ENCODE peak calls at places on chromosomes 12 and 14, in four cellular contexts. One of them, this sample, is unnamed.

GRCh38 chr12:117526756-117527479 is 165.5 kb upstream of the NOS1 start:
- DNase-seq in BJ: no peak
- DNase-seq in kidney: peak
- DNase-seq in AG10803: no peak
- DNase-seq in this sample: no peak

GRCh38 chr14:99730876-99731351 is 46.8 kb downstream of the CYP46A1 start:
- DNase-seq in BJ: no peak
- DNase-seq in kidney: peak
- DNase-seq in AG10803: no peak
- DNase-seq in this sample: peak

GRCh38 chr12:38350342-38351181 is 34.0 kb downstream of the ALG10B start:
- DNase-seq in BJ: no peak
- DNase-seq in kidney: no peak
- DNase-seq in AG10803: no peak
- DNase-seq in this sample: no peak

GRCh38 chr12:52197371-52198231 is 5.8 kb upstream of the KRT80 start:
- DNase-seq in BJ: no peak
- DNase-seq in kidney: peak
- DNase-seq in AG10803: peak
- DNase-seq in this sample: no peak

GRCh38 chr12:85509857-85510256 is 229.8 kb downstream of the ALX1 start:
- DNase-seq in BJ: no peak
- DNase-seq in kidney: no peak
- DNase-seq in AG10803: no peak
- DNase-seq in this sample: no peak

GRCh38 chr12:132066345-132066685 is 77.8 kb downstream of the DDX51 start:
- DNase-seq in BJ: no peak
- DNase-seq in kidney: no peak
- DNase-seq in AG10803: no peak
- DNase-seq in this sample: peak

GRCh38 chr12:12722351-12723146 is 5.4 kb downstream of the CDKN1B start:
- DNase-seq in BJ: no peak
- DNase-seq in kidney: no peak
- DNase-seq in AG10803: no peak
- DNase-seq in this sample: no peak

GRCh38 chr14:27528328-27528727 is 930.5 kb upstream of the NOVA1 start:
- DNase-seq in BJ: no peak
- DNase-seq in kidney: no peak
- DNase-seq in AG10803: peak
- DNase-seq in this sample: no peak

GRCh38 chr12:62382526-62382925 is 84.1 kb upstream of the MON2 start:
- DNase-seq in BJ: no peak
- DNase-seq in kidney: no peak
- DNase-seq in AG10803: no peak
- DNase-seq in this sample: no peak

GRCh38 chr12:65536876-65537661 is 258.6 kb downstream of the MSRB3 start:
- DNase-seq in BJ: peak
- DNase-seq in kidney: peak
- DNase-seq in AG10803: peak
- DNase-seq in this sample: no peak

GRCh38 chr12:76866146-76866545 is 12.7 kb downstream of the CSRP2 start:
- DNase-seq in BJ: no peak
- DNase-seq in kidney: no peak
- DNase-seq in AG10803: peak
- DNase-seq in this sample: no peak

GRCh38 chr14:92456215-92457017 is 57.2 kb upstream of the RIN3 start:
- DNase-seq in BJ: no peak
- DNase-seq in kidney: no peak
- DNase-seq in AG10803: peak
- DNase-seq in this sample: peak

GRCh38 chr14:50191499-50191898 is 39.9 kb downstream of the SOS2 start:
- DNase-seq in BJ: no peak
- DNase-seq in kidney: no peak
- DNase-seq in AG10803: no peak
- DNase-seq in this sample: no peak

GRCh38 chr14:77721437-77721836 is 13.5 kb downstream of the SLIRP start:
- DNase-seq in BJ: no peak
- DNase-seq in kidney: no peak
- DNase-seq in AG10803: no peak
- DNase-seq in this sample: no peak

GRCh38 chr14:58899317-58899713 is 261.6 kb downstream of the DACT1 start:
- DNase-seq in BJ: peak
- DNase-seq in kidney: no peak
- DNase-seq in AG10803: peak
- DNase-seq in this sample: no peak

GRCh38 chr12:112176321-112177010 is 51.1 kb downstream of the TRAFD1 start:
- DNase-seq in BJ: no peak
- DNase-seq in kidney: peak
- DNase-seq in AG10803: no peak
- DNase-seq in this sample: peak

GRCh38 chr14:67413806-67414769 is 2.1 kb upstream of the PLEK2 start:
- DNase-seq in BJ: peak
- DNase-seq in kidney: no peak
- DNase-seq in AG10803: peak
- DNase-seq in this sample: no peak

GRCh38 chr12:75528692-75529091 is 17.3 kb upstream of the KRR1 start:
- DNase-seq in BJ: no peak
- DNase-seq in kidney: no peak
- DNase-seq in AG10803: no peak
- DNase-seq in this sample: no peak

GRCh38 chr14:69999246-69999645 is 120.0 kb downstream of the SMOC1 start:
- DNase-seq in BJ: no peak
- DNase-seq in kidney: peak
- DNase-seq in AG10803: no peak
- DNase-seq in this sample: no peak

GRCh38 chr14:58533417-58533816 is 104.3 kb upstream of the DACT1 start:
- DNase-seq in BJ: no peak
- DNase-seq in kidney: no peak
- DNase-seq in AG10803: peak
- DNase-seq in this sample: no peak

GRCh38 chr12:80607361-80608135 is 99.9 kb upstream of the MYF6 start:
- DNase-seq in BJ: no peak
- DNase-seq in kidney: no peak
- DNase-seq in AG10803: no peak
- DNase-seq in this sample: no peak

GRCh38 chr14:105540811-105541210 is 14.4 kb downstream of the TMEM121 start:
- DNase-seq in BJ: no peak
- DNase-seq in kidney: no peak
- DNase-seq in AG10803: no peak
- DNase-seq in this sample: no peak

GRCh38 chr14:76775159-76775694 is 14.0 kb downstream of the VASH1 start:
- DNase-seq in BJ: no peak
- DNase-seq in kidney: peak
- DNase-seq in AG10803: no peak
- DNase-seq in this sample: peak

GRCh38 chr12:53844989-53845836 is 93.4 kb upstream of the HOXC13 start:
- DNase-seq in BJ: peak
- DNase-seq in kidney: no peak
- DNase-seq in AG10803: peak
- DNase-seq in this sample: no peak

GRCh38 chr12:26203167-26203566 is 7.8 kb downstream of the SSPN start:
- DNase-seq in BJ: no peak
- DNase-seq in kidney: no peak
- DNase-seq in AG10803: no peak
- DNase-seq in this sample: no peak

GRCh38 chr12:100799770-100800169 is 5.2 kb downstream of the ANO4 start:
- DNase-seq in BJ: no peak
- DNase-seq in kidney: no peak
- DNase-seq in AG10803: peak
- DNase-seq in this sample: no peak

GRCh38 chr14:61041704-61042103 is 60.7 kb downstream of the SLC38A6 start:
- DNase-seq in BJ: no peak
- DNase-seq in kidney: peak
- DNase-seq in AG10803: no peak
- DNase-seq in this sample: no peak

GRCh38 chr12:111368291-111368683 is 608 bp downstream of the PHETA1 start:
- DNase-seq in BJ: no peak
- DNase-seq in kidney: peak
- DNase-seq in AG10803: no peak
- DNase-seq in this sample: peak

GRCh38 chr12:123094349-123095073 is 56.4 kb downstream of the PITPNM2 start:
- DNase-seq in BJ: peak
- DNase-seq in kidney: no peak
- DNase-seq in AG10803: peak
- DNase-seq in this sample: no peak

GRCh38 chr12:39236994-39237393 is 205.9 kb downstream of the KIF21A start:
- DNase-seq in BJ: no peak
- DNase-seq in kidney: no peak
- DNase-seq in AG10803: peak
- DNase-seq in this sample: no peak

GRCh38 chr12:108043750-108044149 is 85.3 kb upstream of the WSCD2 start:
- DNase-seq in BJ: no peak
- DNase-seq in kidney: no peak
- DNase-seq in AG10803: no peak
- DNase-seq in this sample: no peak

GRCh38 chr14:99647407-99647806 is 2.5 kb downstream of the HHIPL1 start:
- DNase-seq in BJ: no peak
- DNase-seq in kidney: no peak
- DNase-seq in AG10803: no peak
- DNase-seq in this sample: no peak

GRCh38 chr12:118982308-118982707 is 967 bp downstream of the SRRM4 start:
- DNase-seq in BJ: no peak
- DNase-seq in kidney: no peak
- DNase-seq in AG10803: no peak
- DNase-seq in this sample: no peak

DNA sequence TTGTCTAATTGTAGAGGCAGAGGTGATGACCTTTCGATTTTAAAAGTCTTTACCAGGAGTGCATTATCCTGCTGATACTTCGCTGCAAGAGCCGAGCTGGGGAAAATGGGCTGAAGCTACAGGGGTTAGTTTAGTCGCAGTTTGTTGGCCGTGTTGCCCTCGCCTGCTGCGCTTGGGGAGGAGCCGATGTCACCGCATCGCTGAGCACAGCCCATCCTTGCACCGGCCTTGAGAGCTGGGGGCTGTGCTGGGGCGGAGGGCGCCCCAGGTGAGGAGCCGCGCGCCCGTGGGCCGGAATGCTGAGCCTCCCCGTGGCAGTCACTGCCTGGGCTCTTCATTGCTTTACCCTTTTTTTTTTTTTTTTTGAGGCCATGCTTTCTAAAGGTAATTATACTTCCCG is 50.0 kb downstream of the ADGRD1 start:
- DNase-seq in BJ: no peak
- DNase-seq in kidney: no peak
- DNase-seq in AG10803: no peak
- DNase-seq in this sample: peak
- H3K4me3 ChIP-seq in BJ: no peak
- H3K4me3 ChIP-seq in kidney: no peak
- H3K4me3 ChIP-seq in AG10803: no peak
- H3K4me3 ChIP-seq in this sample: no peak

DNA sequence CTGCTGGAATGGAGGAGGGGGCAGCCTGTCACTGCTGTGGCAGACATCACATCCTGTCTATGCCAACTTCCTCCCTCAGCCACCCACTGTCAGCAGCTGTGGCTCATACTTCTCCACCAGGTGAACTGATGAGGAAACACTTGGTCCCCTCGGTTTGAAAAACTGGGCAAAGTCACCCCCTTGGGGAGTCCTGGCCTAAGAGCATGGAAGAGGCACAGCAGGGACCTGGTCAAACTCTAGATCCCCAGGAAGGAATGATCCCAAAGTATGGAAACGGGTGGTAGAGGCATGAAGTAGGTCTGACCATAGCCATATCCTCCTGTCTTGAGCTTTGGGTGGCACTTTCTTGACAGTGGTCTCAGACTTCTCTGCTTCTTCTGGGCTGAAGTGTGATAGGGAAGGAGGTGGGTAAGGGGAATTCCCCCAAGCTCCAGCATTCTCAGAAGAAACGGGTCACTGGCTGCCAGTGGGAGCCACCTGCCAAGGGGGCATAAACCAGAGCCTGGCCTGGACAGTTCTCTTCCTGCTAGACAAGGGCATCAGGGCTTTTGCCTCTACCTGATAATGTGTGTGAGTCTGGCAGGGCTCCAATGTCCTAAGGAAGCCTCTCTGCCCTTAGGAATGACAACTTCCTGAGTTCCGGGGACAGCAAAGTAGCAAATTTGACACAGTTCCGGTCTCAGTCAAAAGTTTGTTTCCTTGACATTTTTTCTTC is 36.0 kb downstream of the FMNL3 start:
- DNase-seq in BJ: no peak
- DNase-seq in kidney: peak
- DNase-seq in AG10803: no peak
- DNase-seq in this sample: peak
- H3K4me3 ChIP-seq in BJ: no peak
- H3K4me3 ChIP-seq in kidney: no peak
- H3K4me3 ChIP-seq in AG10803: no peak
- H3K4me3 ChIP-seq in this sample: no peak

DNA sequence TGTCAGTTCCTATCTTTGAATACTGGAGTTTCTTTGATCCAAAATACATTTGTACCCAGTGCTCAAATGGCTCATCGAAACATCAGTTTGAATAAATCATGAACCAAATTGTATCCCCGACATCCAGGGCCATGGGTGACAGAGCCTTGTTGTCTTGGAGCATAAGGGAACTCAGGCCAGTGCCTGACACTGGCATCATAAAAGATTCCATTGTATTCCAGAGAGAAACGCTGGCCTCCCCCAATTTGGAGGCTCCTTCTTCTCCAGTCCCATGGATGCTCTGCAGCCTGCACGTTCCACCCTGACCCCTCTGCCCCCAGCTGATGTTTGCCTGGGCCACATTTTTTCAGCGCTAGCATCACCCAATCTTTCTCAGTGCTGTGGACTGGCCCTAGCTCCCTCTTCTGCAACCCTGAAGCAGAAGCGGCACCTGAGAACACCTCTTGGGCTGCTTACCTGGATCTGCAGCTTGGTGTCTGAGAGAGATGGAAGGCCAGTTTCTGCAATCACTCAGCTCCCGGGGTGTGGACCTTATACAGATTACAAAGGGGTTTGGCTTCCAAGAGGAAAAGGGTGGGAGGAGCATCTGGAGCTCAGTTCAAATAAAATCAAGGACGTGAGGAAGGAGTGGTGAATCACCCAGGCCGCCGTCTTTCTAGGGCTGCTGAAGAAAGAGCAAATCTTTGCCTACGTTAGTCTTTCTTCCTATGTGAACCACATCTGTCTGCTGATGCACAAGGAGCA is at the start of gene RNASE1:
- DNase-seq in BJ: no peak
- DNase-seq in kidney: no peak
- DNase-seq in AG10803: no peak
- DNase-seq in this sample: no peak
- H3K4me3 ChIP-seq in BJ: no peak
- H3K4me3 ChIP-seq in kidney: peak
- H3K4me3 ChIP-seq in AG10803: no peak
- H3K4me3 ChIP-seq in this sample: peak

GRCh38 chr14:88323086-88323519 is at the start of gene KCNK10:
- DNase-seq in BJ: no peak
- DNase-seq in kidney: no peak
- DNase-seq in AG10803: no peak
- DNase-seq in this sample: no peak

GRCh38 chr14:88325883-88326282 is 2.8 kb upstream of the KCNK10 start:
- DNase-seq in BJ: no peak
- DNase-seq in kidney: no peak
- DNase-seq in AG10803: no peak
- DNase-seq in this sample: no peak

GRCh38 chr14:88323520-88324199 is 591 bp upstream of the KCNK10 start:
- DNase-seq in BJ: no peak
- DNase-seq in kidney: peak
- DNase-seq in AG10803: peak
- DNase-seq in this sample: peak

GRCh38 chr14:88321692-88322504 is 1.2 kb downstream of the KCNK10 start:
- DNase-seq in BJ: no peak
- DNase-seq in kidney: no peak
- DNase-seq in AG10803: no peak
- DNase-seq in this sample: no peak

GRCh38 chr14:88322505-88323085 is 474 bp downstream of the KCNK10 start:
- DNase-seq in BJ: no peak
- DNase-seq in kidney: no peak
- DNase-seq in AG10803: no peak
- DNase-seq in this sample: no peak
- H3K4me3 ChIP-seq in BJ: no peak
- H3K4me3 ChIP-seq in kidney: peak
- H3K4me3 ChIP-seq in AG10803: no peak
- H3K4me3 ChIP-seq in this sample: peak